ENCODE peak calls at places on chromosomes 2 and 18, in four cellular contexts. X is GM13976, Q is heart left ventricle, A is GM23338. L is an unnamed sample.

GRCh38 chr2:195368530-195369216 is 288.4 kb upstream of the SLC39A10 start:
- DNase-seq in X (no peak), Q (no peak), A (no peak), L (no peak)

GRCh38 chr18:9022397-9023170 is 79.9 kb upstream of the NDUFV2 start:
- DNase-seq in X (no peak), Q (no peak), A (no peak), L (no peak)

GRCh38 chr2:157866202-157866601 is 9.9 kb downstream of the ACVR1 start:
- DNase-seq in X (no peak), Q (no peak), A (peak; percentile 74), L (no peak)

GRCh38 chr2:23005469-23005868 is 379.5 kb upstream of the KLHL29 start:
- DNase-seq in X (no peak), Q (no peak), A (no peak), L (no peak)

GRCh38 chr2:23351388-23352141 is 33.4 kb upstream of the KLHL29 start:
- DNase-seq in X (peak; percentile 91), Q (peak; percentile 92), A (peak; percentile 92), L (peak; percentile 91)

GRCh38 chr2:229642371-229642770 is 72.0 kb downstream of the DNER start:
- DNase-seq in X (no peak), Q (no peak), A (no peak), L (no peak)

GRCh38 chr2:177251165-177251542 is 13.4 kb downstream of the NFE2L2 start:
- DNase-seq in X (no peak), Q (no peak), A (no peak), L (no peak)

GRCh38 chr2:101146535-101146934 is 4.6 kb downstream of the TBC1D8 start:
- DNase-seq in X (no peak), Q (no peak), A (no peak), L (no peak)

GRCh38 chr2:75276093-75277055 is 77.1 kb upstream of the TACR1 start:
- DNase-seq in X (no peak), Q (no peak), A (peak; percentile 32), L (no peak)

GRCh38 chr18:8571399-8571798 is 37.8 kb upstream of the RAB12 start:
- DNase-seq in X (no peak), Q (no peak), A (peak; percentile 24), L (no peak)

GRCh38 chr2:1591978-1592907 is 152.1 kb downstream of the PXDN start:
- DNase-seq in X (no peak), Q (peak; percentile 86), A (peak; percentile 93), L (peak; percentile 85)

L was measured in uterus.